ENCODE peak calls at places on chromosomes 13 and 19, in five cellular contexts. E is GM20000, J is breast epithelium, M is OCI-LY7, K is astrocyte of the spinal cord. W is an unnamed sample.

GRCh38 chr13:79775830-79776229 is 294.9 kb downstream of the NDFIP2 start:
- DNase-seq in E (peak), J (no peak), M (no peak), K (peak), W (no peak)

GRCh38 chr13:23898101-23898500 is 799 bp upstream of the C1QTNF9B start:
- DNase-seq in E (no peak), J (no peak), M (no peak), K (no peak), W (no peak)

GRCh38 chr13:104318121-104318520 is 1251.9 kb upstream of the SLC10A2 start:
- DNase-seq in E (no peak), J (no peak), M (no peak), K (peak), W (no peak)

GRCh38 chr13:112141643-112142400 is 74.9 kb downstream of the SOX1 start:
- DNase-seq in E (no peak), J (peak), M (no peak), K (no peak), W (no peak)

GRCh38 chr19:2361259-2362038 is 1.4 kb downstream of the TMPRSS9 start:
- DNase-seq in E (no peak), J (no peak), M (no peak), K (no peak), W (no peak)

GRCh38 chr19:48571378-48572162 is 19.6 kb downstream of the SULT2B1 start:
- DNase-seq in E (no peak), J (peak), M (no peak), K (no peak), W (no peak)

GRCh38 chr13:96053003-96053703 is at the start of gene UGGT2:
- DNase-seq in E (peak), J (peak), M (no peak), K (peak), W (peak)

GRCh38 chr13:84118845-84119409 is 236.7 kb upstream of the SLITRK1 start:
- DNase-seq in E (no peak), J (no peak), M (no peak), K (peak), W (no peak)

GRCh38 chr19:38712161-38712748 is 32.0 kb downstream of the CAPN12 start:
- DNase-seq in E (no peak), J (no peak), M (no peak), K (no peak), W (no peak)

GRCh38 chr19:16508546-16508945 is 12.4 kb downstream of the C19orf44 start:
- DNase-seq in E (no peak), J (no peak), M (no peak), K (no peak), W (no peak)

DNA sequence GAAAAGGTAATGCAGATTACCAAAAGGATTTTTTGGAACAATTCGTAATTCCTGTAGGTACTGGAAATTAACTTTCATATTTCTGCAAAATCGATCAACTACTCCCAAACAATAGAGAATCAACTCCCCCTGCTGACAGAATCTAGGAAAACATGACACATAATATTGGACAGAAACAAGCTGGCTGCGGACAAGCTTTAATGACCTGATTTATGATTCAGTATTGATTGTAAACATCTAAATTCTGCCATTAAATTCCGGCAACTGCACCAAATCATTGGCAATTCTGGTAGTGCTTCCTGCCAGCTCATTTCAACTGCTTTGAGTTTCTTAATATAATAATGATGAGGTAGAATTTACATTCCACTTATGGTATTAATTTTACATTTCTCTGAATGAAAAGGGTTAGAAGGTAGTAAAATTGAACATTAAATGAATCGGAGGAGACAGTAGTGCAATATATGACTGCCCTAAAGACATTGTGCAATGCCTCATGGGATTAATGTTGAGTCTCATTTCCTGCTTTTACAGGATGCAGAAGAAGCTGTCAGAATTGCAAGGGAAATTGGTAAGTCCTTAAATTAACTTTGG is 146.5 kb downstream of the PCCA start:
- DNase-seq in E (peak), J (no peak), M (peak), K (peak), W (no peak)
- TF ChIP-seq CTCF in E (peak), J (peak), M (peak), K (peak), W (peak)

GRCh38 chr19:3575260-3575741 is 2.6 kb downstream of the HMG20B start:
- DNase-seq in E (no peak), J (no peak), M (no peak), K (peak), W (no peak)
- TF ChIP-seq CTCF in E (peak), J (no peak), M (no peak), K (peak), W (peak)

GRCh38 chr19:6271251-6271650 is 8.5 kb downstream of the MLLT1 start:
- DNase-seq in E (no peak), J (no peak), M (no peak), K (no peak), W (no peak)
- TF ChIP-seq CTCF in E (no peak), J (no peak), M (peak), K (peak), W (no peak)

GRCh38 chr13:37136187-37136586 is 30.7 kb upstream of the CSNK1A1L start:
- DNase-seq in E (no peak), J (no peak), M (no peak), K (no peak), W (no peak)

GRCh38 chr13:37136633-37137032 is 31.2 kb upstream of the CSNK1A1L start:
- DNase-seq in E (no peak), J (no peak), M (no peak), K (no peak), W (no peak)

GRCh38 chr13:37139356-37139755 is 33.9 kb upstream of the CSNK1A1L start:
- DNase-seq in E (no peak), J (no peak), M (no peak), K (no peak), W (no peak)

GRCh38 chr13:37138917-37139316 is 33.5 kb upstream of the CSNK1A1L start:
- DNase-seq in E (no peak), J (no peak), M (no peak), K (no peak), W (no peak)

GRCh38 chr13:37138169-37138568 is 32.7 kb upstream of the CSNK1A1L start:
- DNase-seq in E (no peak), J (no peak), M (no peak), K (no peak), W (no peak)
- TF ChIP-seq CTCF in E (no peak), J (no peak), M (no peak), K (peak), W (peak)

DNA sequence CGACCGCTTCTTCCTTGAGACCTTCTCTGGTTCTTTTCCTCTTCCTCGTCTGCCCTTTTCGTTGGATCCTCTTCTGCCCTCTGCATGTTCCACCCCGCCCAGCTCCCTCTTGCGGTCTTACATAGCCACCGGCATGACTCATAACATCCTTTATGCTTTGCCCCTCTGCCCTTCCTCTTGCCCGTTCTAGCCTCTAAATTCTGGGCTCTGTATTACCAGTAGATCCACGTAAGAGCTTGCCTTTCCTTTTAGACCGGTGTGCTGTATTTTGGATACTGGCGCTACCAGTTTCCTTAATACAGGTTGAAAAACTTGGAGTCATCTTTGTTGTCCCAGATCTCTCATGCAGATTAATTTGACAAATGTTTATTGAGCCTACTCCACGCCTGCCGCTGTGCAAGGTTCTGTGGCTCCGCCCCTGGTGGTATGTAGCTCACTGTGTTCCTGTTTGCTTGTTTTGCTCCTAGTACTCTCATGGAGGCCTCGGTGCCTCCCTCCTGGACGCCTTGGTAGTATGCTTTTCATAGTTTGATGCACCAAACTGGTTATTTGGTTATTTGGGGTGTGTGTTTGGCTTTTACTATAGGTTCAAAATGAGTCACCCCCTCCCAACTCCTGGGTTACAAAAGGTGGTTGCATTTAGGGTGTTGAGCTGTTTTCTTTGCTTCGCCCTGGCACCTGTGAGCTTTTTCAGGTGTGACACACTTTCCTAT is 1.7 kb downstream of the GTF3A start:
- DNase-seq in E (peak), J (peak), M (peak), K (peak), W (no peak)
- TF ChIP-seq CTCF in E (peak), J (peak), M (peak), K (peak), W (peak)

GRCh38 chr13:25213716-25214115 is 41.6 kb upstream of the AMER2 start:
- DNase-seq in E (no peak), J (no peak), M (no peak), K (no peak), W (no peak)

GRCh38 chr13:25218011-25218410 is 45.9 kb upstream of the AMER2 start:
- DNase-seq in E (no peak), J (no peak), M (no peak), K (no peak), W (no peak)

GRCh38 chr13:25217023-25217909 is 45.2 kb upstream of the AMER2 start:
- DNase-seq in E (no peak), J (no peak), M (no peak), K (peak), W (no peak)

GRCh38 chr13:25215253-25215575 is 43.1 kb upstream of the AMER2 start:
- DNase-seq in E (no peak), J (no peak), M (no peak), K (no peak), W (no peak)

GRCh38 chr13:25214371-25215252 is 42.5 kb upstream of the AMER2 start:
- DNase-seq in E (no peak), J (no peak), M (no peak), K (peak), W (no peak)
- TF ChIP-seq CTCF in E (no peak), J (no peak), M (peak), K (peak), W (no peak)

GRCh38 chr13:69092615-69093322 is 1014.9 kb upstream of the ATXN8OS start:
- DNase-seq in E (no peak), J (no peak), M (no peak), K (no peak), W (no peak)
- TF ChIP-seq CTCF in E (no peak), J (no peak), M (no peak), K (no peak), W (no peak)

DNA sequence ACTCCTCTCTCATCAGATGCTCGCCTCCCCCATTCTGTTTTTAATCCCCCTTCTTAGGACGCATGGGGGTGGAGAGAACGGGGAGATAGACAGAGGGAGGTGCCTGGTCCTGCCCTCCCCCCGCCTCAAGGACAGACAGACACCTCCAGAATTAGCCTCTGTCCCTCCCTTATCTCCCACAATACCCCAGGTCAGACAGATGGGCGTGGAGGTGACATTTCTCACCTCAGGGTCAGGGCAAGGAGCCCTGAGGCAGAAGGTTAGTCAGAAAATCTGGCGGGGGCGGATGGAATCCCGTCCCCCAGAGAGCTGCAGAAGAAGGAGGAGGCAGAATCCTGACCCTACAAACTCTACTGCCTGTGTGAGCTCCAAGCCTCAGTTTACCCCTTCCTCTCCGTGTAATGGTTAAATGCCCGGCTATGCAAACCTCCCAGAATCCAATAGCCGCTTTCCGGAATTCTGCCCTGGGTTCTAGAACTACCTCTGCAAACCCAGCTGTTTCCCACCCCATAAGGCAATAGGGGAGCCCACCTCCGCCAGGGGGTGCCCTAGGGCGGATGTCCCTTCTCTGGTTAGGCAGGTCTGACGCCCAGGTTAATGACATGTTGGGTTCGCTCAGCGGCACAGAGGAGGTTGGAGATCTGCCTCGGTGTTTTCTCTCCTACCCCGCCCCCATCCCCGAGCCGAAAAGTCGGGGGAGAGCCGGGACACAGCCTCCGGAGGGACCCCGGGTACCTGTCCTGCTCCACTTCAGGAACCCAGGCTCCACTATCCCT is 900 bp downstream of the PPP1R13L start:
- DNase-seq in E (peak), J (peak), M (peak), K (peak), W (no peak)
- TF ChIP-seq CTCF in E (peak), J (peak), M (peak), K (peak), W (peak)

GRCh38 chr13:39036212-39036611 is 1.7 kb downstream of the PROSER1 start:
- DNase-seq in E (no peak), J (no peak), M (peak), K (peak), W (no peak)
- TF ChIP-seq CTCF in E (no peak), J (no peak), M (no peak), K (no peak), W (no peak)

W was measured in D721Med.